ENCODE peak calls at places on chromosomes 1 and 21, in seven cellular contexts. L is cardiac muscle cell, R is esophagus squamous epithelium, D is fibroblast of villous mesenchyme, T is transverse colon, Q is endodermal cell, S is heart right ventricle. M is an unnamed sample.

GRCh38 chr1:20329793-20330542 is 39.3 kb downstream of the VWA5B1 start:
- DNase-seq in D (no peak), T (no peak), S (no peak), Q (peak; percentile 75), R (no peak), L (no peak), M (peak; percentile 15)

GRCh38 chr21:35053356-35054096 is 4.4 kb upstream of the RUNX1 start:
- DNase-seq in T (no peak), R (no peak), D (peak; percentile 61), Q (peak; percentile 45), S (no peak), L (no peak), M (no peak)

GRCh38 chr1:9633493-9633892 is 18.0 kb upstream of the PIK3CD start:
- DNase-seq in L (no peak), Q (no peak), R (no peak), D (no peak), S (no peak), T (no peak), M (no peak)

GRCh38 chr1:223832637-223832943 is 13.2 kb downstream of the TP53BP2 start:
- DNase-seq in R (no peak), T (no peak), L (no peak), D (no peak), S (no peak), Q (peak; percentile 55), M (no peak)

GRCh38 chr1:97379387-97380075 is 541.3 kb downstream of the DPYD start:
- DNase-seq in Q (no peak), T (no peak), R (no peak), D (peak; percentile 11), L (peak; percentile 76), S (no peak), M (peak; percentile 94)

GRCh38 chr1:46617108-46617694 is 590 bp upstream of the MOB3C start:
- DNase-seq in R (no peak), T (no peak), S (no peak), Q (no peak), L (no peak), D (no peak), M (no peak)

GRCh38 chr21:32578107-32578691 is 7.1 kb downstream of the TCP10L start:
- DNase-seq in S (no peak), Q (peak; percentile 88), T (peak; percentile 34), R (no peak), L (peak; percentile 22), D (no peak), M (peak; percentile 6)

GRCh38 chr21:23921670-23922418 is 1685.4 kb downstream of the MRPL39 start:
- DNase-seq in L (no peak), T (no peak), R (no peak), S (no peak), Q (no peak), D (no peak), M (no peak)

GRCh38 chr1:150619576-150620509 is 9.6 kb downstream of the ENSA start:
- DNase-seq in Q (no peak), L (peak; percentile 81), R (no peak), D (peak; percentile 91), T (no peak), S (peak; percentile 50), M (peak; percentile 90)

GRCh38 chr1:9537863-9538668 is 1.2 kb upstream of the SLC25A33 start:
- DNase-seq in L (no peak), Q (peak; percentile 50), T (peak; percentile 50), R (no peak), D (no peak), S (no peak), M (no peak)

GRCh38 chr1:17632541-17633193 is 93.2 kb downstream of the ARHGEF10L start:
- DNase-seq in D (no peak), T (no peak), S (no peak), R (no peak), L (peak; percentile 16), Q (no peak), M (peak; percentile 82)
- TF ChIP-seq CTCF in D (no peak), T (no peak), S (no peak), R (no peak), L (no peak), Q (peak; percentile 13), M (no peak)

DNA sequence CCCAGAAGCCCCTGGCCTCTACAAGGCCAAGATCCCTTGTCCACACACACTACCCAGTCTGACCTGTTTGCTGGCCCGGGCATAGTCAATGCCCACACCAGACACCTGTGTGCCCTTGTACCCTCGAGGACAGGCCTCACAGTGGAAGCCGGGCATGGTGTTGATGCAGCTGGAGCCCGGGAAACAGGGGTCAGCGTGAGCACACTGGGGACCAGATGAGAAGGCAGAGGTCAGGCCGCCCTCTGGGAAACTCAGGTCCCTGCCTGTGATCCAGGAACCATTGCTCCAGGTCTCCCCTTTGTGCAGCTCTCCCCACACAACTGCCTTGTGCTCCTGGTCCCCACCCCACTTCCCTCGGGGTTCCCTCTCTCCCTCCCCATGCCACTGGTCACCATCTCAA is 5.5 kb downstream of the THBS3 start:
- DNase-seq in S (no peak), L (no peak), Q (no peak), R (no peak), T (no peak), D (no peak), M (no peak)
- H3K4me3 ChIP-seq in S (no peak overlapping the region), L (no peak overlapping the region), Q (no peak overlapping the region), R (no peak overlapping the region), T (no peak overlapping the region), D (no peak overlapping the region), M (no peak overlapping the region)

GRCh38 chr1:23370744-23371710 is 1.4 kb upstream of the ZNF436 start:
- DNase-seq in T (peak; percentile 26), L (peak; percentile 73), R (no peak), S (peak; percentile 74), D (no peak), Q (peak; percentile 94), M (peak; percentile 65)
- TF ChIP-seq CTCF in T (no peak), L (no peak), R (no peak), S (peak; percentile 23), D (no peak), Q (peak; percentile 69), M (no peak)

DNA sequence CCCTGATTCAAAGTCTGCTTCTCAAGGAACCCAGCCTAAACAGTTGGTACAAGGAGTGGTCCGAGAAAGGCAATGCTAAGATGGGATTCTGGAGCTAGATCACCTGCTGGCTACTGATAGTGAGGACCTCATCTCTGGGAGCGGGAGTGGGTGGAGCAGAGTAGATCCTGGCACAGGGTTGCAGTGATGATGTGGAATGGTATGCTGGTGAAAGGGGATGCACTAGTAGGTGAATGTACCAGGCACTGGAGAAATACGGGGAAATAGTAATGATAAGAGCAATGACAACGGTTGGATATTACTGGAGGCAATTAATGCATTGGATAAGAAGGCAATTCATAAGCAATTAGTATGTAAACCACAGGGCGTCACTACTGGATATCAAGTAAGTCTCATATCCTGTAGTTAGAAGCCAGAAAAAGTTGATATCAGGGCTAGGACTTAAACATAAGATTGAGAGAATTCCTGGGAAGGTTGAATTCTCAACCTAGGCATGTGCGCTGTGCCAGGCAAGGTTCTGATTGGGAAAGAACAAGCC is 169.2 kb upstream of the LMO4 start:
- DNase-seq in D (no peak), Q (no peak), T (no peak), L (peak; percentile 9), R (no peak), S (no peak), M (no peak)
- H3K4me3 ChIP-seq in D (no peak overlapping the region), Q (no peak overlapping the region), T (no peak overlapping the region), L (no peak overlapping the region), R (no peak overlapping the region), S (no peak overlapping the region), M (no peak overlapping the region)

GRCh38 chr1:185733818-185734709 is at the start of gene HMCN1:
- DNase-seq in L (peak; percentile 83), T (peak; percentile 54), R (no peak), Q (peak; percentile 95), S (peak; percentile 84), D (peak; percentile 24), M (peak; percentile 72)
- TF ChIP-seq CTCF in L (peak; percentile 56), T (peak; percentile 26), R (peak; percentile 11), Q (peak; percentile 79), S (peak; percentile 46), D (peak; percentile 48), M (peak; percentile 55)

M was measured in fibroblast of mammary gland.